ENCODE peak calls at places on chromosomes 3 and 15, in six cellular contexts. Q is H9; A is psoas muscle; Z is PC-3; B is transverse colon; U is naive thymus-derived CD4-positive, alpha-beta T cell. C is an unnamed sample.
A peak's percentile ranks its signal among the peaks of the same experiment; 100 is the strongest.

GRCh38 chr3:1348547-1348946 is 255.7 kb downstream of the CNTN6 start:
- DNase-seq in B (no peak), A (no peak), Z (no peak), Q (no peak), U (no peak), C (no peak)

GRCh38 chr3:94076055-94076454 is 13.2 kb downstream of the NSUN3 start:
- DNase-seq in B (no peak), U (no peak), Z (peak; percentile 46), A (no peak), Q (no peak), C (no peak)

GRCh38 chr3:133360476-133360875 is 39.4 kb upstream of the BFSP2 start:
- DNase-seq in Q (no peak), A (no peak), Z (no peak), B (no peak), U (no peak), C (no peak)

GRCh38 chr3:171335559-171335958 is 124.6 kb downstream of the TNIK start:
- DNase-seq in Q (no peak), U (no peak), Z (no peak), A (no peak), B (no peak), C (no peak)

GRCh38 chr3:178352300-178353021 is 183.8 kb upstream of the KCNMB2 start:
- DNase-seq in U (no peak), B (no peak), Q (no peak), Z (peak; percentile 65), A (no peak), C (no peak)

GRCh38 chr15:78276032-78276943 is 11.9 kb downstream of the DNAJA4 start:
- DNase-seq in U (no peak), Z (no peak), B (no peak), A (no peak), Q (no peak), C (no peak)

GRCh38 chr3:81496407-81497104 is 264.9 kb downstream of the GBE1 start:
- DNase-seq in Z (peak; percentile 18), Q (no peak), B (no peak), U (no peak), A (no peak), C (no peak)

GRCh38 chr15:73142802-73143762 is 90.8 kb downstream of the NEO1 start:
- DNase-seq in Z (no peak), Q (no peak), B (no peak), A (no peak), U (no peak), C (no peak)

GRCh38 chr3:28577941-28578340 is 229.3 kb upstream of the AZI2 start:
- DNase-seq in Z (no peak), B (no peak), U (no peak), Q (no peak), A (no peak), C (no peak)

GRCh38 chr3:115272036-115272824 is 125.1 kb upstream of the ZBTB20 start:
- DNase-seq in Q (no peak), U (no peak), A (no peak), Z (no peak), B (no peak), C (no peak)

GRCh38 chr15:59654043-59654442 is 3.3 kb downstream of the GTF2A2 start:
- DNase-seq in U (no peak), B (no peak), A (no peak), Z (no peak), Q (no peak), C (no peak)

GRCh38 chr15:60673918-60674558 is 195.1 kb upstream of the ICE2 start:
- DNase-seq in U (no peak), A (peak; percentile 59), Q (no peak), Z (peak; percentile 80), B (peak; percentile 51), C (peak; percentile 22)

GRCh38 chr3:78689378-78689777 is 1078.4 kb downstream of the ROBO1 start:
- DNase-seq in A (no peak), Q (no peak), Z (no peak), U (no peak), B (no peak), C (no peak)

GRCh38 chr3:48634661-48635221 is 520 bp downstream of the SLC26A6 start:
- DNase-seq in A (peak; percentile 74), Z (peak; percentile 53), B (peak; percentile 69), U (no peak), Q (peak; percentile 74), C (no peak)

GRCh38 chr3:142175478-142175877 is 26.1 kb upstream of the TFDP2 start:
- DNase-seq in U (no peak), B (no peak), A (no peak), Z (no peak), Q (no peak), C (no peak)

GRCh38 chr3:161558256-161558655 is 61.6 kb downstream of the OTOL1 start:
- DNase-seq in A (peak; percentile 15), Z (peak; percentile 73), Q (no peak), U (no peak), B (no peak), C (no peak)

GRCh38 chr3:28667646-28668376 is 319.2 kb upstream of the AZI2 start:
- DNase-seq in B (peak; percentile 58), A (peak; percentile 62), U (peak; percentile 2), Q (peak; percentile 80), Z (peak; percentile 83), C (no peak)

GRCh38 chr3:145727416-145727930 is 433.5 kb downstream of the PLOD2 start:
- DNase-seq in A (no peak), Q (no peak), U (no peak), Z (no peak), B (no peak), C (no peak)
- H3K27ac ChIP-seq in A (no peak overlapping the region), Q (no peak overlapping the region), U (no peak overlapping the region), Z (no peak overlapping the region), B (no peak overlapping the region), C (no peak overlapping the region)

GRCh38 chr15:89781891-89782618 is 5.9 kb downstream of the MESP2 start:
- DNase-seq in U (no peak), Z (peak; percentile 90), A (no peak), Q (peak; percentile 41), B (peak; percentile 37), C (peak; percentile 68)
- H3K27ac ChIP-seq in U (no peak overlapping the region), Z (peak overlapping the region; percentile 99), A (no peak overlapping the region), Q (no peak overlapping the region), B (peak overlapping the region; percentile 90), C (peak overlapping the region; percentile 94)

DNA sequence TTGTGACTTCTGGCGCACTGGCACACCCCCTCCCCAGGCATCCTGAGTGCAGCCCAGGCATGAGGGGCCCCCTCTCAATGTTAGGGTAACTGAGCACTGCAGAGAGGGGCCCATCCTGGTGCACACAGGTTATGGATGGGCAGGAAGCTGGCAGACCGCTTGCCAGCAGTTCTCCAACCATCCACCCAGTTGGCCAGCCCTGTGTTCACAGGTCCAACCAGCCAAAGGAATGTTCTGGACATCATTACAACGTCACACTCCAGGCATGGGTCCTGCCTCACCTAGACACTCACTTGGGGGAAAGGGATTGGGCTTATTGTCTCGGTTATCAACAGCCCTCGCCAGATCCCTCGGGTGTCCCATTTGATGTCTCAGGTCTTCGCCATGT is 23.9 kb downstream of the ADCY5 start:
- DNase-seq in U (no peak), A (no peak), Z (no peak), Q (no peak), B (no peak), C (no peak)
- H3K27ac ChIP-seq in U (no peak overlapping the region), A (no peak overlapping the region), Z (no peak overlapping the region), Q (no peak overlapping the region), B (peak overlapping the region; percentile 77), C (no peak overlapping the region)

DNA sequence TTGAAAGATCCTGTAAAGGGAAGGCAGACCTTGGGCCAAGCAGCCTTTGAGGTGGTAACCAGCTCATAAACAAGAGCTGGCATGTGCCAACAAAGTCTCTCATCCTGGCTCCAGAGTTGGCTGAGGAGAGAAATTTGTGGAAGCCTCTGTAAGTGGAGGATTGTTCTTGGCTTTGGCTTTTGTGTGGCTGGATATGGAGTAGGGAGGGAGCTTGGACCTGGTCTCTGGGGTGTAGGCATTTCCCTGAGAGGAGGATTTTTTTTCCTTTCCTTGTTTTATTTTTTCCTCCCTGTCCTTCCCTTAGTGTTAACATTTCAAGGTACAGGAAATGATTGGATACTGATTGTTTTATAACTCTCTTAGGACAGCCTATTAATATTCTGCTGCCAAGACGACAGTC is 60.8 kb downstream of the ZNF609 start:
- DNase-seq in Q (no peak), A (no peak), U (no peak), B (no peak), Z (no peak), C (no peak)
- H3K27ac ChIP-seq in Q (no peak overlapping the region), A (peak overlapping the region; percentile 27), U (no peak overlapping the region), B (peak overlapping the region; percentile 29), Z (peak overlapping the region; percentile 30), C (peak overlapping the region; percentile 42)

GRCh38 chr3:149542375-149543312 is 68.1 kb downstream of the TM4SF4 start:
- DNase-seq in B (no peak), U (no peak), Q (no peak), Z (no peak), A (no peak), C (no peak)

GRCh38 chr3:149551500-149551899 is 77.0 kb downstream of the TM4SF4 start:
- DNase-seq in B (no peak), Q (no peak), A (no peak), Z (no peak), U (no peak), C (no peak)

GRCh38 chr3:149547954-149548728 is 73.6 kb downstream of the TM4SF4 start:
- DNase-seq in Z (peak; percentile 72), A (peak; percentile 65), Q (no peak), U (no peak), B (peak; percentile 51), C (no peak)

GRCh38 chr3:149548729-149549065 is 74.2 kb downstream of the TM4SF4 start:
- DNase-seq in Z (no peak), U (no peak), Q (no peak), A (no peak), B (no peak), C (no peak)

DNA sequence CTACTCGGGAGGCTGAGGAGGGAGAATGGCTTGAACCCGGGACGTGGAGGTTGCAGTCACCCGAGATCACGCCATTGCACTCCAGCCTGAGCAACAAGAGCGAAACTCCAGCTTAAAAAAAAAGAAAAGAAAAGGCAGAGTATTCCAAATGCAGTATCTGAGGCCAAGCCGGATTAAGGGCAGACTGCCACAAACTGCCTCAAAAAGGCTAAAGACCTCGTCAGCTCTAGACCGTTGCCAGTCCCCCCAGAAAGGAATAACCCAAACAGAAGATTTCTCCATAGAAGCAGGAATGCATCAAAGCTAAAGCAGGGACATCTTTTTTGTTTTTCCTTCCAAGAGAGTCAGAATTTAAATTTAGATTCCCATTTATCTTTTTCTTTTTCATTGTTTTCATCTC is 72.9 kb downstream of the TM4SF4 start:
- DNase-seq in U (no peak), Q (no peak), A (peak; percentile 78), Z (no peak), B (peak; percentile 57), C (no peak)
- H3K27ac ChIP-seq in U (no peak overlapping the region), Q (no peak overlapping the region), A (peak overlapping the region; percentile 59), Z (peak overlapping the region; percentile 88), B (peak overlapping the region; percentile 83), C (no peak overlapping the region)

DNA sequence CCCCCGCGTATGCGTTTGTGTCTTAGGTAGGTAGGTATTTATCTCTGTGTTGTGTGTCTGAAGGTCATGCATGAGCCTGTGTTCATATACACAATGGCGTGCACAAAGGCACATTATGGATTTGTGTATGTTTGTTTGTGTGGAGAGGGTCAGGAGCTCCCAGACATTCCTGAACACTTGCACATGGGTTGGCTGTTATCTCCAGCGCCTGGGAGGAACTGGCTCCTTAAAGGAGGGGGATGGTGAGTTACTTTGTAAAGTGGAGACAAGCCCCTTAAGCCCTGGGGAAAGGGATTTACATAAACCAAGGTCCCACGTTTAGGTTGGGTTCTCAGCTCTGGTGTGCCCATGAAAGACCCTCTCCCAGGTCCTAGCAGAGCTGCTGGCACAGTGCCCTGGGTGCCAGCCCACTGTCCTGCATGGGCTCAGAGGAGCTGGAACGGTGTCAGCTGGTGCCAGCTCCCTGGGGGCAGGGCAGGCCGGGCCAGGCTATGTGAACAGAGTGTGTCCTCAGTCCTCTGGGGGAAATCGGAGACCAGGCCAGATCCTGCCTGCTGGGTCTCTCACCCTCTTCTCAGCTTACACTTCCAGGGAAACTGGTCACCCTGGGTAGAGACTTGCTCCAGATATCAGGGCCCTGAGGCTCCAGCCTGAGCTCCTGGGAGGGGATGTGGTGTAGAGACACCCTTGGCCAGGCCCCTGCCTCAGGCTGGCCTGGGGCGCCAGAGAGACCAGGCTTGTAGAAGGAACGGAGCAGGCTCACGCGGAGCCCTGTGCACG is 25.1 kb downstream of the SNX33 start:
- DNase-seq in Q (no peak), U (no peak), Z (no peak), A (no peak), B (no peak), C (no peak)
- H3K27ac ChIP-seq in Q (no peak overlapping the region), U (no peak overlapping the region), Z (no peak overlapping the region), A (peak overlapping the region; percentile 56), B (peak overlapping the region; percentile 88), C (peak overlapping the region; percentile 61)